ENCODE peak calls at places on chromosomes 2 and 18, in ten cellular contexts. W, I, F, Z, D, M, R, P, U and E are unnamed samples.
A peak's percentile ranks its signal among the peaks of the same experiment; 100 is the strongest.

GRCh38 chr2:239548491-239548890 is 147.7 kb upstream of the HDAC4 start:
- DNase-seq in W (no peak), I (no peak), F (no peak), Z (no peak), D (no peak), M (no peak), R (no peak), P (no peak), U (no peak), E (no peak)

GRCh38 chr2:161576421-161576820 is 47.8 kb upstream of the SLC4A10 start:
- DNase-seq in W (peak; percentile 5), I (no peak), F (no peak), Z (no peak), D (no peak), M (peak; percentile 8), R (peak; percentile 46), P (no peak), U (no peak), E (no peak)

GRCh38 chr2:150484006-150484405 is 3.5 kb downstream of the RND3 start:
- DNase-seq in W (peak; percentile 44), I (no peak), F (no peak), Z (no peak), D (no peak), M (no peak), R (no peak), P (no peak), U (no peak), E (no peak)

GRCh38 chr2:16425462-16426336 is 239.9 kb downstream of the CYRIA start:
- DNase-seq in W (no peak), I (no peak), F (no peak), Z (peak; percentile 60), D (peak; percentile 0), M (peak; percentile 10), R (no peak), P (peak; percentile 22), U (peak; percentile 58), E (no peak)

GRCh38 chr18:58455318-58455950 is 173.5 kb downstream of the ALPK2 start:
- DNase-seq in W (no peak), I (no peak), F (no peak), Z (no peak), D (peak; percentile 25), M (no peak), R (no peak), P (no peak), U (no peak), E (no peak)

GRCh38 chr2:1497122-1497611 is 83.9 kb downstream of the TPO start:
- DNase-seq in W (no peak), I (no peak), F (no peak), Z (no peak), D (no peak), M (no peak), R (no peak), P (no peak), U (no peak), E (no peak)

GRCh38 chr2:166900700-166901099 is 12.4 kb downstream of the XIRP2 start:
- DNase-seq in W (peak; percentile 63), I (no peak), F (no peak), Z (no peak), D (peak; percentile 17), M (no peak), R (no peak), P (no peak), U (peak; percentile 1), E (peak; percentile 6)

GRCh38 chr2:120338015-120338414 is 7.9 kb upstream of the INHBB start:
- DNase-seq in W (no peak), I (no peak), F (no peak), Z (no peak), D (no peak), M (no peak), R (no peak), P (no peak), U (no peak), E (no peak)

GRCh38 chr2:228367356-228367755 is 185.9 kb upstream of the SPHKAP start:
- DNase-seq in W (no peak), I (no peak), F (no peak), Z (no peak), D (no peak), M (no peak), R (no peak), P (no peak), U (no peak), E (no peak)

GRCh38 chr2:103179800-103180199 is 418.0 kb downstream of the TMEM182 start:
- DNase-seq in W (no peak), I (no peak), F (no peak), Z (no peak), D (no peak), M (no peak), R (no peak), P (no peak), U (no peak), E (no peak)

GRCh38 chr2:108279468-108279867 is 9.2 kb upstream of the SULT1C2 start:
- DNase-seq in W (no peak), I (no peak), F (no peak), Z (no peak), D (no peak), M (no peak), R (no peak), P (no peak), U (no peak), E (no peak)

GRCh38 chr2:105371156-105371555 is 27.7 kb downstream of the FHL2 start:
- DNase-seq in W (peak; percentile 17), I (no peak), F (no peak), Z (no peak), D (no peak), M (no peak), R (no peak), P (no peak), U (no peak), E (no peak)

GRCh38 chr2:12824304-12824761 is 107.6 kb downstream of the TRIB2 start:
- DNase-seq in W (peak; percentile 55), I (peak; percentile 50), F (no peak), Z (no peak), D (peak; percentile 73), M (no peak), R (no peak), P (peak; percentile 31), U (no peak), E (no peak)

GRCh38 chr2:127672341-127673303 is 2.7 kb downstream of the LIMS2 start:
- DNase-seq in W (no peak), I (no peak), F (no peak), Z (no peak), D (no peak), M (no peak), R (no peak), P (no peak), U (no peak), E (no peak)

GRCh38 chr2:127675335-127676261 is at the start of gene LIMS2:
- DNase-seq in W (peak; percentile 46), I (peak; percentile 8), F (no peak), Z (peak; percentile 74), D (peak; percentile 41), M (peak; percentile 49), R (no peak), P (peak; percentile 68), U (peak; percentile 30), E (no peak)

GRCh38 chr2:127671557-127672302 is 3.6 kb downstream of the LIMS2 start:
- DNase-seq in W (no peak), I (no peak), F (no peak), Z (peak; percentile 82), D (no peak), M (no peak), R (no peak), P (no peak), U (no peak), E (no peak)

GRCh38 chr2:127674241-127675209 is 805 bp downstream of the LIMS2 start:
- DNase-seq in W (no peak), I (no peak), F (no peak), Z (no peak), D (no peak), M (peak; percentile 41), R (no peak), P (peak; percentile 62), U (no peak), E (no peak)

GRCh38 chr2:127673304-127674069 is 1.8 kb downstream of the LIMS2 start:
- DNase-seq in W (peak; percentile 18), I (no peak), F (no peak), Z (no peak), D (no peak), M (no peak), R (no peak), P (no peak), U (no peak), E (no peak)
- H3K4me3 ChIP-seq in W (peak overlapping the region; percentile 61), I (peak overlapping the region; percentile 59), F (peak overlapping the region; percentile 68), Z (peak overlapping the region; percentile 75), D (no peak overlapping the region), M (no peak overlapping the region), R (no peak overlapping the region), P (peak overlapping the region; percentile 94), U (no peak overlapping the region), E (no peak overlapping the region)

DNA sequence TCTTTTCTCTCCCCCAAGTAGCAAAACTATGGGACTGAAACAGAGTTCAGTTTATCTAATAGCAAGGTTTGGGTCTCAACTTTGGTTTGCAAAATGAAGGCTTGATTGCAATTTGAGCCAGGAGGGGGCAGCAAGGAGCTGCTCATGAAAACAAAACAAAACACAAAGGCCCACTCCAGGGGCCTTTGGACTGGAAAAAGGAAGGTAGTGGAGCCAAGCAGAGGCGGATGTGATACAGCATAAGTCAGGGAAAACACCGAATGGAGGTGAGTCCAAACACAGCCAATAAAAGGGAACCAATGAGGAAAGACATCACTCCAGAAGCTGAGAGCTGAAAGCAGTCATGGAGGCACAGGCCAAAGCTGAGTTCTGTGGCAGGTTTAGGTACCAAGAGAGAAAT is 799.7 kb upstream of the ACVR2A start:
- DNase-seq in W (peak; percentile 68), I (no peak), F (no peak), Z (no peak), D (peak; percentile 42), M (no peak), R (peak; percentile 41), P (no peak), U (peak; percentile 79), E (peak; percentile 28)
- TF ChIP-seq CTCF in W (peak; percentile 70), I (peak; percentile 66), F (peak; percentile 28), Z (peak; percentile 55), D (peak; percentile 56), M (peak; percentile 47), R (no peak), P (peak; percentile 67), U (peak; percentile 20), E (peak; percentile 73)

DNA sequence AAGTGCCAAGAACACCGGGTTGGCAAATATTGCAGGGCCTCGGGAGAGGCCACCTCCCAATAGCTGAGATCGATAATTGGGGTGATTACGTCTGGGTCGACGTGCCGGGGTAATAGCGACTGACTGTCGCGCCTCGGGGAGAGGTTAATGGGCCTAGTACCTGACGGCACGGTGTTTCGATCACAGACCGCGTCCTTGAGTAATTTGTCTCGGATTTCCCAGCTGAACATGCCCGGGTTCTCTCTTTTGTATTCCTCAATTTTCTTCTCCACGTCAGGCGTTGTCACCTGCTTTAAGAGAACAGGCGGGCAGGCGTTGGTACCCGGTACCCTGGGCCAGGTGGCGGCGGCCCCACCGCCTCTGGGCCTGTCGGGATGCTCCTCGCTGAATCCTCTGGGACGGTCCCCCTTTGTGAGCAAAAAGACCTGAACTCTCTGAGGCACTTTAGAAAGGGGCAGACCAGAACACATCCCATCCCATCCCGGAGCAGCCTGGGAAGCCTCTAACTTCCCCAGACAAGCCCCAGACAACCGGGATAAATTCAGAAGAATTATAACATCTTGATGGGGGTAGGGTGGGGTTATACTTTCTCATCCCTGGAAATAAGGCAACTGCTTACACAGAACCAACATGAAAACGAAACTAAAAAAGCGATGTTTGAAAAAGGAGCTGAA is 3.3 kb downstream of the PAX3 start:
- DNase-seq in W (no peak), I (no peak), F (no peak), Z (no peak), D (peak; percentile 44), M (no peak), R (no peak), P (no peak), U (no peak), E (no peak)
- H3K4me3 ChIP-seq in W (peak overlapping the region; percentile 10), I (peak overlapping the region; percentile 37), F (peak overlapping the region; percentile 49), Z (peak overlapping the region; percentile 42), D (peak overlapping the region; percentile 53), M (peak overlapping the region; percentile 26), R (no peak overlapping the region), P (peak overlapping the region; percentile 42), U (no peak overlapping the region), E (peak overlapping the region; percentile 96)

GRCh38 chr2:19901458-19902271 is at the start of gene TTC32:
- DNase-seq in W (peak; percentile 98), I (peak; percentile 91), F (peak; percentile 75), Z (peak; percentile 94), D (peak; percentile 95), M (peak; percentile 97), R (peak; percentile 61), P (peak; percentile 94), U (peak; percentile 97), E (peak; percentile 90)
- TF ChIP-seq CTCF in W (no peak), I (no peak), F (peak; percentile 9), Z (no peak), D (no peak), M (no peak), R (no peak), P (no peak), U (no peak), E (peak; percentile 19)